ENCODE peak calls at places on chromosomes 5 and 9, in seven cellular contexts. One of them, this sample, is unnamed.

GRCh38 chr5:42309865-42310264 is 113.4 kb upstream of the GHR start:
- DNase-seq in CD8-positive, alpha-beta T cell: no peak
- DNase-seq in right atrium auricular region: no peak
- DNase-seq in IMR-90: no peak
- DNase-seq in fibroblast of pulmonary artery: no peak
- DNase-seq in WERI-Rb-1: no peak
- DNase-seq in cardiac muscle cell: no peak
- DNase-seq in this sample: no peak

GRCh38 chr5:65809817-65810531 is 88.0 kb downstream of the NLN start:
- DNase-seq in CD8-positive, alpha-beta T cell: no peak
- DNase-seq in right atrium auricular region: peak
- DNase-seq in IMR-90: peak
- DNase-seq in fibroblast of pulmonary artery: peak
- DNase-seq in WERI-Rb-1: no peak
- DNase-seq in cardiac muscle cell: peak
- DNase-seq in this sample: peak

GRCh38 chr5:168706655-168707069 is 127.5 kb upstream of the PANK3 start:
- DNase-seq in CD8-positive, alpha-beta T cell: no peak
- DNase-seq in right atrium auricular region: no peak
- DNase-seq in IMR-90: peak
- DNase-seq in fibroblast of pulmonary artery: peak
- DNase-seq in WERI-Rb-1: peak
- DNase-seq in cardiac muscle cell: peak
- DNase-seq in this sample: peak

GRCh38 chr9:127950513-127951210 is 13.0 kb upstream of the DPM2 start:
- DNase-seq in CD8-positive, alpha-beta T cell: peak
- DNase-seq in right atrium auricular region: no peak
- DNase-seq in IMR-90: no peak
- DNase-seq in fibroblast of pulmonary artery: no peak
- DNase-seq in WERI-Rb-1: no peak
- DNase-seq in cardiac muscle cell: peak
- DNase-seq in this sample: no peak

GRCh38 chr5:153937661-153938060 is 101.0 kb downstream of the FAM114A2 start:
- DNase-seq in CD8-positive, alpha-beta T cell: no peak
- DNase-seq in right atrium auricular region: no peak
- DNase-seq in IMR-90: no peak
- DNase-seq in fibroblast of pulmonary artery: no peak
- DNase-seq in WERI-Rb-1: no peak
- DNase-seq in cardiac muscle cell: no peak
- DNase-seq in this sample: no peak

GRCh38 chr9:128724744-128725211 is 851 bp upstream of the ZDHHC12 start:
- DNase-seq in CD8-positive, alpha-beta T cell: peak
- DNase-seq in right atrium auricular region: peak
- DNase-seq in IMR-90: peak
- DNase-seq in fibroblast of pulmonary artery: peak
- DNase-seq in WERI-Rb-1: peak
- DNase-seq in cardiac muscle cell: peak
- DNase-seq in this sample: peak

GRCh38 chr9:134324359-134325095 is 1.7 kb upstream of the RXRA start:
- DNase-seq in CD8-positive, alpha-beta T cell: peak
- DNase-seq in right atrium auricular region: no peak
- DNase-seq in IMR-90: peak
- DNase-seq in fibroblast of pulmonary artery: no peak
- DNase-seq in WERI-Rb-1: no peak
- DNase-seq in cardiac muscle cell: no peak
- DNase-seq in this sample: no peak

GRCh38 chr9:110571801-110572490 is 7.6 kb downstream of the SVEP1 start:
- DNase-seq in CD8-positive, alpha-beta T cell: no peak
- DNase-seq in right atrium auricular region: no peak
- DNase-seq in IMR-90: peak
- DNase-seq in fibroblast of pulmonary artery: no peak
- DNase-seq in WERI-Rb-1: no peak
- DNase-seq in cardiac muscle cell: no peak
- DNase-seq in this sample: no peak

GRCh38 chr9:78130004-78130403 is 98.4 kb upstream of the GNAQ start:
- DNase-seq in CD8-positive, alpha-beta T cell: no peak
- DNase-seq in right atrium auricular region: no peak
- DNase-seq in IMR-90: no peak
- DNase-seq in fibroblast of pulmonary artery: peak
- DNase-seq in WERI-Rb-1: peak
- DNase-seq in cardiac muscle cell: peak
- DNase-seq in this sample: no peak

GRCh38 chr5:1672396-1672795 is 127.2 kb downstream of the MRPL36 start:
- DNase-seq in CD8-positive, alpha-beta T cell: no peak
- DNase-seq in right atrium auricular region: peak
- DNase-seq in IMR-90: no peak
- DNase-seq in fibroblast of pulmonary artery: no peak
- DNase-seq in WERI-Rb-1: peak
- DNase-seq in cardiac muscle cell: no peak
- DNase-seq in this sample: no peak
- TF ChIP-seq CTCF in CD8-positive, alpha-beta T cell: no peak
- TF ChIP-seq CTCF in right atrium auricular region: no peak
- TF ChIP-seq CTCF in IMR-90: no peak
- TF ChIP-seq CTCF in fibroblast of pulmonary artery: no peak
- TF ChIP-seq CTCF in WERI-Rb-1: peak
- TF ChIP-seq CTCF in cardiac muscle cell: no peak
- TF ChIP-seq CTCF in this sample: no peak

GRCh38 chr5:132229236-132229635 is 1.6 kb upstream of the P4HA2 start:
- DNase-seq in CD8-positive, alpha-beta T cell: no peak
- DNase-seq in right atrium auricular region: no peak
- DNase-seq in IMR-90: no peak
- DNase-seq in fibroblast of pulmonary artery: no peak
- DNase-seq in WERI-Rb-1: no peak
- DNase-seq in cardiac muscle cell: no peak
- DNase-seq in this sample: no peak

GRCh38 chr5:132227235-132227484 is 493 bp downstream of the P4HA2 start:
- DNase-seq in CD8-positive, alpha-beta T cell: no peak
- DNase-seq in right atrium auricular region: no peak
- DNase-seq in IMR-90: no peak
- DNase-seq in fibroblast of pulmonary artery: no peak
- DNase-seq in WERI-Rb-1: no peak
- DNase-seq in cardiac muscle cell: no peak
- DNase-seq in this sample: no peak

GRCh38 chr5:132228241-132229035 is 785 bp upstream of the P4HA2 start:
- DNase-seq in CD8-positive, alpha-beta T cell: no peak
- DNase-seq in right atrium auricular region: no peak
- DNase-seq in IMR-90: no peak
- DNase-seq in fibroblast of pulmonary artery: no peak
- DNase-seq in WERI-Rb-1: peak
- DNase-seq in cardiac muscle cell: no peak
- DNase-seq in this sample: no peak

GRCh38 chr5:132226516-132227234 is 978 bp downstream of the P4HA2 start:
- DNase-seq in CD8-positive, alpha-beta T cell: no peak
- DNase-seq in right atrium auricular region: no peak
- DNase-seq in IMR-90: peak
- DNase-seq in fibroblast of pulmonary artery: peak
- DNase-seq in WERI-Rb-1: peak
- DNase-seq in cardiac muscle cell: peak
- DNase-seq in this sample: no peak

GRCh38 chr5:132227485-132228240 is at the start of gene P4HA2:
- DNase-seq in CD8-positive, alpha-beta T cell: no peak
- DNase-seq in right atrium auricular region: peak
- DNase-seq in IMR-90: peak
- DNase-seq in fibroblast of pulmonary artery: peak
- DNase-seq in WERI-Rb-1: peak
- DNase-seq in cardiac muscle cell: peak
- DNase-seq in this sample: peak
- TF ChIP-seq CTCF in CD8-positive, alpha-beta T cell: no peak
- TF ChIP-seq CTCF in right atrium auricular region: no peak
- TF ChIP-seq CTCF in IMR-90: no peak
- TF ChIP-seq CTCF in fibroblast of pulmonary artery: no peak
- TF ChIP-seq CTCF in WERI-Rb-1: no peak
- TF ChIP-seq CTCF in cardiac muscle cell: no peak
- TF ChIP-seq CTCF in this sample: peak

GRCh38 chr5:119312403-119312802 is 43.4 kb upstream of the TNFAIP8 start:
- DNase-seq in CD8-positive, alpha-beta T cell: no peak
- DNase-seq in right atrium auricular region: no peak
- DNase-seq in IMR-90: no peak
- DNase-seq in fibroblast of pulmonary artery: no peak
- DNase-seq in WERI-Rb-1: no peak
- DNase-seq in cardiac muscle cell: no peak
- DNase-seq in this sample: no peak
- TF ChIP-seq CTCF in CD8-positive, alpha-beta T cell: no peak
- TF ChIP-seq CTCF in right atrium auricular region: no peak
- TF ChIP-seq CTCF in IMR-90: no peak
- TF ChIP-seq CTCF in fibroblast of pulmonary artery: no peak
- TF ChIP-seq CTCF in WERI-Rb-1: no peak
- TF ChIP-seq CTCF in cardiac muscle cell: no peak
- TF ChIP-seq CTCF in this sample: no peak

GRCh38 chr5:175701797-175702196 is 43.9 kb downstream of the HRH2 start:
- DNase-seq in CD8-positive, alpha-beta T cell: no peak
- DNase-seq in right atrium auricular region: no peak
- DNase-seq in IMR-90: no peak
- DNase-seq in fibroblast of pulmonary artery: no peak
- DNase-seq in WERI-Rb-1: no peak
- DNase-seq in cardiac muscle cell: no peak
- DNase-seq in this sample: no peak

GRCh38 chr5:175698401-175699115 is 40.7 kb downstream of the HRH2 start:
- DNase-seq in CD8-positive, alpha-beta T cell: no peak
- DNase-seq in right atrium auricular region: no peak
- DNase-seq in IMR-90: no peak
- DNase-seq in fibroblast of pulmonary artery: no peak
- DNase-seq in WERI-Rb-1: no peak
- DNase-seq in cardiac muscle cell: no peak
- DNase-seq in this sample: no peak

GRCh38 chr5:175696855-175697198 is 39.0 kb downstream of the HRH2 start:
- DNase-seq in CD8-positive, alpha-beta T cell: no peak
- DNase-seq in right atrium auricular region: no peak
- DNase-seq in IMR-90: no peak
- DNase-seq in fibroblast of pulmonary artery: no peak
- DNase-seq in WERI-Rb-1: no peak
- DNase-seq in cardiac muscle cell: no peak
- DNase-seq in this sample: no peak

GRCh38 chr5:175697846-175698245 is 40.0 kb downstream of the HRH2 start:
- DNase-seq in CD8-positive, alpha-beta T cell: no peak
- DNase-seq in right atrium auricular region: no peak
- DNase-seq in IMR-90: no peak
- DNase-seq in fibroblast of pulmonary artery: no peak
- DNase-seq in WERI-Rb-1: no peak
- DNase-seq in cardiac muscle cell: no peak
- DNase-seq in this sample: no peak

GRCh38 chr5:175700991-175701390 is 43.1 kb downstream of the HRH2 start:
- DNase-seq in CD8-positive, alpha-beta T cell: no peak
- DNase-seq in right atrium auricular region: no peak
- DNase-seq in IMR-90: no peak
- DNase-seq in fibroblast of pulmonary artery: no peak
- DNase-seq in WERI-Rb-1: no peak
- DNase-seq in cardiac muscle cell: peak
- DNase-seq in this sample: no peak
- TF ChIP-seq CTCF in CD8-positive, alpha-beta T cell: peak
- TF ChIP-seq CTCF in right atrium auricular region: no peak
- TF ChIP-seq CTCF in IMR-90: no peak
- TF ChIP-seq CTCF in fibroblast of pulmonary artery: peak
- TF ChIP-seq CTCF in WERI-Rb-1: peak
- TF ChIP-seq CTCF in cardiac muscle cell: peak
- TF ChIP-seq CTCF in this sample: peak

This sample was measured in HFFc6.